ENCODE peak calls at places on chromosome 13, in five cellular contexts. A is K562, C is H1, H is HCT116, J is GM12878. U is an unnamed sample.

GRCh38 chr13:110650436-110650835 is 35.1 kb downstream of the NAXD start:
- DNase-seq in H (no peak), J (no peak), C (peak; percentile 33), A (no peak), U (no peak)

GRCh38 chr13:51420681-51421476 is 32.0 kb downstream of the INTS6 start:
- DNase-seq in H (no peak), J (no peak), A (no peak), C (no peak), U (no peak)

GRCh38 chr13:84455143-84455905 is 573.0 kb upstream of the SLITRK1 start:
- DNase-seq in A (no peak), C (no peak), H (no peak), J (no peak), U (no peak)

GRCh38 chr13:20997301-20998061 is 63.9 kb downstream of the LATS2 start:
- DNase-seq in H (no peak), C (no peak), J (no peak), A (no peak), U (peak; percentile 35)

GRCh38 chr13:60410299-60410698 is 13.3 kb downstream of the TDRD3 start:
- DNase-seq in A (no peak), C (no peak), H (no peak), J (no peak), U (no peak)

GRCh38 chr13:63954683-63955082 is 2539.0 kb upstream of the PCDH20 start:
- DNase-seq in A (no peak), J (no peak), C (no peak), H (no peak), U (no peak)

GRCh38 chr13:85588359-85588758 is 210.9 kb downstream of the SLITRK6 start:
- DNase-seq in H (no peak), C (no peak), J (no peak), A (no peak), U (no peak)

GRCh38 chr13:39565036-39565949 is 37.7 kb downstream of the LHFPL6 start:
- DNase-seq in J (no peak), C (no peak), A (no peak), H (peak; percentile 3), U (peak; percentile 32)

GRCh38 chr13:114108141-114108761 is 24.2 kb downstream of the RASA3 start:
- DNase-seq in C (no peak), A (no peak), J (no peak), H (no peak), U (no peak)

GRCh38 chr13:92900455-92900854 is 326.2 kb upstream of the GPC6 start:
- DNase-seq in A (no peak), J (no peak), H (no peak), C (no peak), U (no peak)

GRCh38 chr13:93559718-93560117 is 333.1 kb downstream of the GPC6 start:
- DNase-seq in A (no peak), J (no peak), H (no peak), C (no peak), U (no peak)

GRCh38 chr13:75533866-75534265 is 3.8 kb downstream of the COMMD6 start:
- DNase-seq in J (no peak), A (no peak), H (no peak), C (no peak), U (no peak)

GRCh38 chr13:64158910-64159309 is 2743.3 kb upstream of the PCDH20 start:
- DNase-seq in J (no peak), A (no peak), C (no peak), H (no peak), U (no peak)

GRCh38 chr13:38419312-38419873 is 69.7 kb downstream of the UFM1 start:
- DNase-seq in J (peak; percentile 23), H (no peak), A (no peak), C (no peak), U (no peak)

GRCh38 chr13:44373601-44374347 is at the start of gene SERP2:
- DNase-seq in C (peak; percentile 83), A (no peak), H (no peak), J (no peak), U (no peak)

GRCh38 chr13:45592758-45593157 is 22.8 kb downstream of the ERICH6B start:
- DNase-seq in C (no peak), H (no peak), J (no peak), A (no peak), U (no peak)

GRCh38 chr13:64928704-64929499 is 2301.2 kb downstream of the PCDH9 start:
- DNase-seq in C (no peak), J (no peak), A (no peak), H (peak; percentile 42), U (no peak)

GRCh38 chr13:74288361-74288911 is 154.2 kb upstream of the KLF12 start:
- DNase-seq in H (no peak), A (no peak), J (no peak), C (peak; percentile 47), U (no peak)

GRCh38 chr13:102687520-102687919 is 7.3 kb downstream of the METTL21C start:
- DNase-seq in H (no peak), C (no peak), J (no peak), A (no peak), U (no peak)

GRCh38 chr13:27269114-27269665 is 1.4 kb upstream of the RASL11A start:
- DNase-seq in A (no peak), H (no peak), J (no peak), C (no peak), U (no peak)

GRCh38 chr13:110103026-110103425 is 203.9 kb downstream of the COL4A1 start:
- DNase-seq in A (no peak), H (no peak), J (no peak), C (no peak), U (no peak)

GRCh38 chr13:41019027-41019487 is at the start of gene ELF1:
- DNase-seq in A (peak; percentile 50), H (peak; percentile 85), J (peak; percentile 88), C (no peak), U (no peak)

GRCh38 chr13:40148103-40148502 is 492.6 kb downstream of the COG6 start:
- DNase-seq in A (no peak), H (no peak), C (no peak), J (no peak), U (no peak)

GRCh38 chr13:43185206-43185605 is 161.8 kb downstream of the DNAJC15 start:
- DNase-seq in A (no peak), H (no peak), J (no peak), C (no peak), U (no peak)

GRCh38 chr13:90382425-90382824 is 965.1 kb upstream of the MIR17HG start:
- DNase-seq in J (no peak), C (no peak), H (no peak), A (no peak), U (no peak)

GRCh38 chr13:36981156-36981743 is 17.9 kb downstream of the ALG5 start:
- DNase-seq in C (no peak), A (peak; percentile 10), J (no peak), H (no peak), U (no peak)

GRCh38 chr13:45374917-45375316 is 33.9 kb upstream of the TPT1 start:
- DNase-seq in J (no peak), H (no peak), A (no peak), C (no peak), U (no peak)

GRCh38 chr13:46666727-46667456 is 113.9 kb downstream of the LRCH1 start:
- DNase-seq in H (no peak), A (no peak), C (peak; percentile 65), J (no peak), U (peak; percentile 11)

GRCh38 chr13:37138169-37138568 is 32.7 kb upstream of the CSNK1A1L start:
- DNase-seq in H (peak; percentile 1), J (no peak), C (no peak), A (no peak), U (no peak)

GRCh38 chr13:79631260-79631659 is 150.3 kb downstream of the NDFIP2 start:
- DNase-seq in H (peak; percentile 56), J (no peak), A (no peak), C (no peak), U (no peak)

GRCh38 chr13:51674276-51674675 is 90.0 kb downstream of the WDFY2 start:
- DNase-seq in C (no peak), A (no peak), H (peak; percentile 12), J (no peak), U (no peak)

GRCh38 chr13:111212517-111212873 is 97.4 kb downstream of the ARHGEF7 start:
- DNase-seq in J (no peak), A (no peak), H (no peak), C (no peak), U (no peak)

GRCh38 chr13:21109168-21109567 is 47.8 kb upstream of the LATS2 start:
- DNase-seq in J (no peak), A (no peak), H (no peak), C (no peak), U (no peak)

GRCh38 chr13:46355906-46356305 is 31.1 kb downstream of the RUBCNL start:
- DNase-seq in A (no peak), J (no peak), H (no peak), C (no peak), U (no peak)

GRCh38 chr13:20566424-20566916 is 487 bp upstream of the IFT88 start:
- DNase-seq in C (no peak), H (peak; percentile 48), J (no peak), A (no peak), U (peak; percentile 27)

GRCh38 chr13:37074703-37075102 is 15.2 kb upstream of the SUPT20H start:
- DNase-seq in H (peak; percentile 8), A (no peak), C (no peak), J (no peak), U (no peak)

GRCh38 chr13:85230754-85231153 is 568.5 kb downstream of the SLITRK6 start:
- DNase-seq in J (no peak), H (no peak), A (no peak), C (no peak), U (no peak)

GRCh38 chr13:33145667-33146066 is 129.4 kb downstream of the KL start:
- DNase-seq in H (no peak), C (no peak), J (no peak), A (no peak), U (no peak)
- TF ChIP-seq ZNF274 in H (no peak), C (no peak), J (no peak), A (no peak), U (no peak)

GRCh38 chr13:95784161-95784880 is 107.4 kb downstream of the DNAJC3 start:
- DNase-seq in J (no peak), C (no peak), A (no peak), H (no peak), U (no peak)
- TF ChIP-seq ZNF274 in J (no peak), C (no peak), A (no peak), H (no peak), U (no peak)

GRCh38 chr13:32535748-32536147 is 2.8 kb downstream of the N4BP2L2 start:
- DNase-seq in A (no peak), C (no peak), J (no peak), H (no peak), U (no peak)
- TF ChIP-seq ZNF274 in A (no peak), C (no peak), J (no peak), H (no peak), U (no peak)

GRCh38 chr13:29454931-29455481 is 140.5 kb downstream of the SLC7A1 start:
- DNase-seq in A (peak; percentile 32), H (peak; percentile 24), C (peak; percentile 55), J (no peak), U (peak; percentile 11)
- TF ChIP-seq ZNF274 in A (no peak), H (no peak), C (no peak), J (no peak), U (no peak)

GRCh38 chr13:113069861-113070805 is 35.5 kb upstream of the F7 start:
- DNase-seq in J (no peak), C (no peak), A (no peak), H (no peak), U (no peak)
- TF ChIP-seq ZNF274 in J (no peak), C (no peak), A (no peak), H (no peak), U (no peak)

GRCh38 chr13:98599502-98600328 is 22.8 kb upstream of the STK24 start:
- DNase-seq in J (no peak), H (no peak), C (no peak), A (no peak), U (peak; percentile 28)
- TF ChIP-seq ZNF274 in J (no peak), H (no peak), C (no peak), A (no peak), U (no peak)